ENCODE peak calls at places on chromosomes 4 and X, in five cellular contexts. One of them, this sample, is unnamed.
A peak's percentile ranks its signal among the peaks of the same experiment; 100 is the strongest.

GRCh38 chr4:10260777-10261176 is 144.2 kb upstream of the WDR1 start:
- DNase-seq in endothelial cell of umbilical vein: no peak
- DNase-seq in CD8-positive, alpha-beta T cell: no peak
- DNase-seq in CD4-positive, alpha-beta T cell: no peak
- DNase-seq in cardiac muscle cell: no peak
- DNase-seq in this sample: no peak

GRCh38 chrX:44975666-44976263 is 102.8 kb downstream of the KDM6A start:
- DNase-seq in endothelial cell of umbilical vein: no peak
- DNase-seq in CD8-positive, alpha-beta T cell: no peak
- DNase-seq in CD4-positive, alpha-beta T cell: no peak
- DNase-seq in cardiac muscle cell: no peak
- DNase-seq in this sample: no peak

GRCh38 chr4:113958766-113959540 is 20.5 kb downstream of the ARSJ start:
- DNase-seq in endothelial cell of umbilical vein: peak; percentile 95
- DNase-seq in CD8-positive, alpha-beta T cell: no peak
- DNase-seq in CD4-positive, alpha-beta T cell: no peak
- DNase-seq in cardiac muscle cell: no peak
- DNase-seq in this sample: peak; percentile 69

GRCh38 chrX:15310117-15310516 is 5.3 kb downstream of the ASB11 start:
- DNase-seq in endothelial cell of umbilical vein: peak; percentile 91
- DNase-seq in CD8-positive, alpha-beta T cell: no peak
- DNase-seq in CD4-positive, alpha-beta T cell: no peak
- DNase-seq in cardiac muscle cell: peak; percentile 50
- DNase-seq in this sample: peak; percentile 54

GRCh38 chr4:2457481-2458295 is 11.2 kb upstream of the RNF4 start:
- DNase-seq in endothelial cell of umbilical vein: no peak
- DNase-seq in CD8-positive, alpha-beta T cell: no peak
- DNase-seq in CD4-positive, alpha-beta T cell: no peak
- DNase-seq in cardiac muscle cell: no peak
- DNase-seq in this sample: no peak

GRCh38 chr4:84804126-84804525 is 162.4 kb downstream of the WDFY3 start:
- DNase-seq in endothelial cell of umbilical vein: no peak
- DNase-seq in CD8-positive, alpha-beta T cell: no peak
- DNase-seq in CD4-positive, alpha-beta T cell: no peak
- DNase-seq in cardiac muscle cell: no peak
- DNase-seq in this sample: no peak

GRCh38 chr4:33890841-33891240 is 2353.5 kb downstream of the ARAP2 start:
- DNase-seq in endothelial cell of umbilical vein: no peak
- DNase-seq in CD8-positive, alpha-beta T cell: no peak
- DNase-seq in CD4-positive, alpha-beta T cell: no peak
- DNase-seq in cardiac muscle cell: no peak
- DNase-seq in this sample: no peak

GRCh38 chr4:53599632-53600031 is 8.3 kb upstream of the LNX1 start:
- DNase-seq in endothelial cell of umbilical vein: no peak
- DNase-seq in CD8-positive, alpha-beta T cell: no peak
- DNase-seq in CD4-positive, alpha-beta T cell: no peak
- DNase-seq in cardiac muscle cell: no peak
- DNase-seq in this sample: no peak

GRCh38 chr4:105784761-105785160 is 76.2 kb downstream of the GSTCD start:
- DNase-seq in endothelial cell of umbilical vein: no peak
- DNase-seq in CD8-positive, alpha-beta T cell: no peak
- DNase-seq in CD4-positive, alpha-beta T cell: no peak
- DNase-seq in cardiac muscle cell: no peak
- DNase-seq in this sample: no peak

GRCh38 chr4:75741027-75741426 is 16.6 kb downstream of the USO1 start:
- DNase-seq in endothelial cell of umbilical vein: no peak
- DNase-seq in CD8-positive, alpha-beta T cell: no peak
- DNase-seq in CD4-positive, alpha-beta T cell: no peak
- DNase-seq in cardiac muscle cell: no peak
- DNase-seq in this sample: no peak

GRCh38 chr4:15702941-15703403 is at the start of gene BST1:
- DNase-seq in endothelial cell of umbilical vein: peak; percentile 52
- DNase-seq in CD8-positive, alpha-beta T cell: peak; percentile 21
- DNase-seq in CD4-positive, alpha-beta T cell: peak; percentile 17
- DNase-seq in cardiac muscle cell: no peak
- DNase-seq in this sample: peak; percentile 48

GRCh38 chr4:25799522-25799921 is 63.3 kb downstream of the SEL1L3 start:
- DNase-seq in endothelial cell of umbilical vein: no peak
- DNase-seq in CD8-positive, alpha-beta T cell: no peak
- DNase-seq in CD4-positive, alpha-beta T cell: no peak
- DNase-seq in cardiac muscle cell: no peak
- DNase-seq in this sample: no peak

GRCh38 chrX:39665830-39666518 is 431.8 kb downstream of the BCOR start:
- DNase-seq in endothelial cell of umbilical vein: no peak
- DNase-seq in CD8-positive, alpha-beta T cell: no peak
- DNase-seq in CD4-positive, alpha-beta T cell: no peak
- DNase-seq in cardiac muscle cell: no peak
- DNase-seq in this sample: no peak

GRCh38 chr4:110638347-110638746 is 15.5 kb upstream of the PITX2 start:
- DNase-seq in endothelial cell of umbilical vein: no peak
- DNase-seq in CD8-positive, alpha-beta T cell: no peak
- DNase-seq in CD4-positive, alpha-beta T cell: no peak
- DNase-seq in cardiac muscle cell: no peak
- DNase-seq in this sample: no peak

GRCh38 chrX:46279925-46280313 is 265.3 kb downstream of the ZNF674 start:
- DNase-seq in endothelial cell of umbilical vein: peak; percentile 26
- DNase-seq in CD8-positive, alpha-beta T cell: no peak
- DNase-seq in CD4-positive, alpha-beta T cell: no peak
- DNase-seq in cardiac muscle cell: no peak
- DNase-seq in this sample: no peak

GRCh38 chr4:120304801-120305200 is 238.2 kb upstream of the MAD2L1 start:
- DNase-seq in endothelial cell of umbilical vein: no peak
- DNase-seq in CD8-positive, alpha-beta T cell: no peak
- DNase-seq in CD4-positive, alpha-beta T cell: no peak
- DNase-seq in cardiac muscle cell: no peak
- DNase-seq in this sample: no peak

GRCh38 chrX:33968611-33969010 is 163.5 kb downstream of the FAM47A start:
- DNase-seq in endothelial cell of umbilical vein: no peak
- DNase-seq in CD8-positive, alpha-beta T cell: no peak
- DNase-seq in CD4-positive, alpha-beta T cell: no peak
- DNase-seq in cardiac muscle cell: no peak
- DNase-seq in this sample: no peak

GRCh38 chr4:40322853-40323252 is 12.3 kb upstream of the CHRNA9 start:
- DNase-seq in endothelial cell of umbilical vein: no peak
- DNase-seq in CD8-positive, alpha-beta T cell: no peak
- DNase-seq in CD4-positive, alpha-beta T cell: no peak
- DNase-seq in cardiac muscle cell: no peak
- DNase-seq in this sample: peak; percentile 63

GRCh38 chr4:157075811-157076577 is at the start of gene GLRB:
- DNase-seq in endothelial cell of umbilical vein: peak; percentile 45
- DNase-seq in CD8-positive, alpha-beta T cell: no peak
- DNase-seq in CD4-positive, alpha-beta T cell: no peak
- DNase-seq in cardiac muscle cell: peak; percentile 56
- DNase-seq in this sample: peak; percentile 71

GRCh38 chr4:37699874-37700481 is 13.8 kb upstream of the RELL1 start:
- DNase-seq in endothelial cell of umbilical vein: no peak
- DNase-seq in CD8-positive, alpha-beta T cell: no peak
- DNase-seq in CD4-positive, alpha-beta T cell: no peak
- DNase-seq in cardiac muscle cell: no peak
- DNase-seq in this sample: no peak

GRCh38 chr4:73922766-73923630 is 53.8 kb downstream of the CXCL1 start:
- DNase-seq in endothelial cell of umbilical vein: peak; percentile 76
- DNase-seq in CD8-positive, alpha-beta T cell: no peak
- DNase-seq in CD4-positive, alpha-beta T cell: no peak
- DNase-seq in cardiac muscle cell: no peak
- DNase-seq in this sample: no peak

GRCh38 chr4:3294401-3295241 is 1.8 kb downstream of the RGS12 start:
- DNase-seq in endothelial cell of umbilical vein: no peak
- DNase-seq in CD8-positive, alpha-beta T cell: no peak
- DNase-seq in CD4-positive, alpha-beta T cell: no peak
- DNase-seq in cardiac muscle cell: no peak
- DNase-seq in this sample: no peak

GRCh38 chr4:35541888-35542213 is 702.5 kb downstream of the ARAP2 start:
- DNase-seq in endothelial cell of umbilical vein: no peak
- DNase-seq in CD8-positive, alpha-beta T cell: no peak
- DNase-seq in CD4-positive, alpha-beta T cell: no peak
- DNase-seq in cardiac muscle cell: no peak
- DNase-seq in this sample: no peak

GRCh38 chr4:9703391-9703790 is 78.0 kb upstream of the DRD5 start:
- DNase-seq in endothelial cell of umbilical vein: peak; percentile 3
- DNase-seq in CD8-positive, alpha-beta T cell: peak; percentile 31
- DNase-seq in CD4-positive, alpha-beta T cell: peak; percentile 54
- DNase-seq in cardiac muscle cell: peak; percentile 74
- DNase-seq in this sample: peak; percentile 64

GRCh38 chrX:30635630-30636029 is 17.6 kb upstream of the GK start:
- DNase-seq in endothelial cell of umbilical vein: peak; percentile 1
- DNase-seq in CD8-positive, alpha-beta T cell: no peak
- DNase-seq in CD4-positive, alpha-beta T cell: no peak
- DNase-seq in cardiac muscle cell: peak; percentile 12
- DNase-seq in this sample: no peak

GRCh38 chr4:8592366-8593267 is at the start of gene CPZ:
- DNase-seq in endothelial cell of umbilical vein: no peak
- DNase-seq in CD8-positive, alpha-beta T cell: no peak
- DNase-seq in CD4-positive, alpha-beta T cell: no peak
- DNase-seq in cardiac muscle cell: peak; percentile 78
- DNase-seq in this sample: peak; percentile 74
- H3K27me3 ChIP-seq in endothelial cell of umbilical vein: peaks cover 22% of the 10 kb centered on the region
- H3K27me3 ChIP-seq in CD8-positive, alpha-beta T cell: peaks cover 2% of the 10 kb centered on the region
- H3K27me3 ChIP-seq in CD4-positive, alpha-beta T cell: peaks cover 42% of the 10 kb centered on the region
- H3K27me3 ChIP-seq in cardiac muscle cell: peaks cover 23% of the 10 kb centered on the region
- H3K27me3 ChIP-seq in this sample: peaks cover 23% of the 10 kb centered on the region

GRCh38 chr4:180285796-180286195 is 1957.4 kb upstream of the TENM3 start:
- DNase-seq in endothelial cell of umbilical vein: no peak
- DNase-seq in CD8-positive, alpha-beta T cell: no peak
- DNase-seq in CD4-positive, alpha-beta T cell: no peak
- DNase-seq in cardiac muscle cell: no peak
- DNase-seq in this sample: no peak
- TF ChIP-seq CTCF in endothelial cell of umbilical vein: no peak
- TF ChIP-seq CTCF in CD8-positive, alpha-beta T cell: no peak
- TF ChIP-seq CTCF in CD4-positive, alpha-beta T cell: no peak
- TF ChIP-seq CTCF in cardiac muscle cell: no peak
- TF ChIP-seq CTCF in this sample: no peak

GRCh38 chr4:95360911-95361695 is 187.7 kb downstream of the UNC5C start:
- DNase-seq in endothelial cell of umbilical vein: no peak
- DNase-seq in CD8-positive, alpha-beta T cell: no peak
- DNase-seq in CD4-positive, alpha-beta T cell: no peak
- DNase-seq in cardiac muscle cell: no peak
- DNase-seq in this sample: no peak

GRCh38 chr4:95361696-95361965 is 187.1 kb downstream of the UNC5C start:
- DNase-seq in endothelial cell of umbilical vein: no peak
- DNase-seq in CD8-positive, alpha-beta T cell: no peak
- DNase-seq in CD4-positive, alpha-beta T cell: no peak
- DNase-seq in cardiac muscle cell: no peak
- DNase-seq in this sample: no peak

GRCh38 chr4:95362066-95362465 is 186.7 kb downstream of the UNC5C start:
- DNase-seq in endothelial cell of umbilical vein: no peak
- DNase-seq in CD8-positive, alpha-beta T cell: no peak
- DNase-seq in CD4-positive, alpha-beta T cell: no peak
- DNase-seq in cardiac muscle cell: no peak
- DNase-seq in this sample: no peak

GRCh38 chr4:95358320-95358889 is 190.4 kb downstream of the UNC5C start:
- DNase-seq in endothelial cell of umbilical vein: no peak
- DNase-seq in CD8-positive, alpha-beta T cell: no peak
- DNase-seq in CD4-positive, alpha-beta T cell: no peak
- DNase-seq in cardiac muscle cell: no peak
- DNase-seq in this sample: no peak

GRCh38 chr4:95360256-95360903 is 188.4 kb downstream of the UNC5C start:
- DNase-seq in endothelial cell of umbilical vein: no peak
- DNase-seq in CD8-positive, alpha-beta T cell: no peak
- DNase-seq in CD4-positive, alpha-beta T cell: no peak
- DNase-seq in cardiac muscle cell: no peak
- DNase-seq in this sample: no peak
- H3K27ac ChIP-seq in endothelial cell of umbilical vein: no peak overlapping the region
- H3K27ac ChIP-seq in CD8-positive, alpha-beta T cell: no peak overlapping the region
- H3K27ac ChIP-seq in CD4-positive, alpha-beta T cell: no peak overlapping the region
- H3K27ac ChIP-seq in cardiac muscle cell: peak overlapping the region; percentile 5
- H3K27ac ChIP-seq in this sample: no peak overlapping the region

GRCh38 chrX:104566921-104567501 is 1.0 kb downstream of the IL1RAPL2 start:
- DNase-seq in endothelial cell of umbilical vein: no peak
- DNase-seq in CD8-positive, alpha-beta T cell: no peak
- DNase-seq in CD4-positive, alpha-beta T cell: no peak
- DNase-seq in cardiac muscle cell: peak; percentile 51
- DNase-seq in this sample: peak; percentile 18

GRCh38 chrX:104564335-104564734 is 1.7 kb upstream of the IL1RAPL2 start:
- DNase-seq in endothelial cell of umbilical vein: no peak
- DNase-seq in CD8-positive, alpha-beta T cell: no peak
- DNase-seq in CD4-positive, alpha-beta T cell: no peak
- DNase-seq in cardiac muscle cell: no peak
- DNase-seq in this sample: no peak

GRCh38 chrX:104565791-104566687 is at the start of gene IL1RAPL2:
- DNase-seq in endothelial cell of umbilical vein: no peak
- DNase-seq in CD8-positive, alpha-beta T cell: no peak
- DNase-seq in CD4-positive, alpha-beta T cell: no peak
- DNase-seq in cardiac muscle cell: peak; percentile 89
- DNase-seq in this sample: peak; percentile 66

GRCh38 chrX:104567506-104567905 is 1.5 kb downstream of the IL1RAPL2 start:
- DNase-seq in endothelial cell of umbilical vein: no peak
- DNase-seq in CD8-positive, alpha-beta T cell: no peak
- DNase-seq in CD4-positive, alpha-beta T cell: no peak
- DNase-seq in cardiac muscle cell: no peak
- DNase-seq in this sample: no peak

DNA sequence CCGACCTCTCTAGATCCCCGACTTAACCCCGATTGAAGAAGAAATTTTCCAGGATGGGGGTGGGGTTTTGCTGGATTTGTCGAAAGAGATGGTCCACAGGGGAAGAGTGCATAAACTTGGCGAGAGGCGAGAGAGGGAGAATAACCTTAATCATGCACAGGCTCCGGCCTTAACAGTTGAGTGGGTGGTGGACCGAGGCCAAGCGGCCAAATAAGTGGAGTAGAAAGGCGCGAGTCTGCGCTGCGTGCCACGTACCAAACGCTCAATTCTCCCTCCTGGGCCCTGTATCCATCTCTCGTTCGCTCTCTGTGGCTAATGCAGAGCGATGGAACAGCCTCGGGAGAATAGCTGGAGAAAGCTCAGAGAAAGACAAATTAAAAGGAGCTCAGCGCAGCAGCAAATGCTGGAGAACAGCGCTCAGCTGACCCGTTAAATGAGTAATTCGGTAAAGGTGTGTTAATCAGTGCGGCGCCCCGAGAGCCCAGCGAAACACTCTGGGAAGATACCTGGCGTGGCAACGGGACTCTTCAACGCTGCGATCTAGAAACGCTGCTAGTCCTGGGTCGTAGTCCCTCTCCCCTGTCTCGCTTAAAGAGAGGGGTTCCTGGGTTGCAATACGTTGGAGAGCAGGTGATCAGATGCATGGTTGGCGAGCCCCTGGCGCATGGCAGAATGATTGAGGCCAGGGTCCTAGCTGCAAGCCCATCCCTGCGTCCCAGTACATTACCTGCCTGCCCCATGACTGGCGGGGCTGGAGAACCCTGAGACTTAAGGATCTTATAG is 887 bp upstream of the IL1RAPL2 start:
- DNase-seq in endothelial cell of umbilical vein: no peak
- DNase-seq in CD8-positive, alpha-beta T cell: no peak
- DNase-seq in CD4-positive, alpha-beta T cell: no peak
- DNase-seq in cardiac muscle cell: no peak
- DNase-seq in this sample: no peak
- H3K27me3 ChIP-seq in endothelial cell of umbilical vein: peaks cover 29% of the 10 kb centered on the region
- H3K27me3 ChIP-seq in CD8-positive, alpha-beta T cell: no peaks in the 10 kb centered on the region
- H3K27me3 ChIP-seq in CD4-positive, alpha-beta T cell: peaks cover 23% of the 10 kb centered on the region
- H3K27me3 ChIP-seq in cardiac muscle cell: peaks cover 62% of the 10 kb centered on the region
- H3K27me3 ChIP-seq in this sample: peaks cover 24% of the 10 kb centered on the region

GRCh38 chrX:155864655-155865054 is 16.5 kb upstream of the VAMP7 start:
- DNase-seq in endothelial cell of umbilical vein: no peak
- DNase-seq in CD8-positive, alpha-beta T cell: no peak
- DNase-seq in CD4-positive, alpha-beta T cell: no peak
- DNase-seq in cardiac muscle cell: no peak
- DNase-seq in this sample: no peak
- TF ChIP-seq CTCF in endothelial cell of umbilical vein: no peak
- TF ChIP-seq CTCF in CD8-positive, alpha-beta T cell: no peak
- TF ChIP-seq CTCF in CD4-positive, alpha-beta T cell: no peak
- TF ChIP-seq CTCF in cardiac muscle cell: peak; percentile 3
- TF ChIP-seq CTCF in this sample: peak; percentile 12

GRCh38 chr4:118836763-118837507 is 1.0 kb upstream of the SEC24D start:
- DNase-seq in endothelial cell of umbilical vein: no peak
- DNase-seq in CD8-positive, alpha-beta T cell: no peak
- DNase-seq in CD4-positive, alpha-beta T cell: no peak
- DNase-seq in cardiac muscle cell: no peak
- DNase-seq in this sample: no peak
- H3K27ac ChIP-seq in endothelial cell of umbilical vein: peak overlapping the region; percentile 91
- H3K27ac ChIP-seq in CD8-positive, alpha-beta T cell: peak overlapping the region; percentile 69
- H3K27ac ChIP-seq in CD4-positive, alpha-beta T cell: peak overlapping the region; percentile 72
- H3K27ac ChIP-seq in cardiac muscle cell: no peak overlapping the region
- H3K27ac ChIP-seq in this sample: peak overlapping the region; percentile 99

This sample was measured in hepatocyte.